ENCODE peak calls at places on chromosomes 1 and 21, in five cellular contexts. One of them, this sample, is unnamed.

GRCh38 chr1:23619299-23620188 is 60.2 kb upstream of the ID3 start:
- DNase-seq in ascending aorta: no peak
- DNase-seq in astrocyte of the spinal cord: no peak
- DNase-seq in GM10248: peak; percentile 87
- DNase-seq in heart right ventricle: peak; percentile 17
- DNase-seq in this sample: peak; percentile 92

GRCh38 chr1:85019989-85020388 is 23.1 kb upstream of the MCOLN2 start:
- DNase-seq in ascending aorta: no peak
- DNase-seq in astrocyte of the spinal cord: peak; percentile 0
- DNase-seq in GM10248: no peak
- DNase-seq in heart right ventricle: no peak
- DNase-seq in this sample: no peak

GRCh38 chr1:204445860-204446412 is 34.3 kb upstream of the PPP1R15B start:
- DNase-seq in ascending aorta: no peak
- DNase-seq in astrocyte of the spinal cord: no peak
- DNase-seq in GM10248: peak; percentile 56
- DNase-seq in heart right ventricle: no peak
- DNase-seq in this sample: peak; percentile 39

GRCh38 chr1:86872086-86872485 is 41.8 kb downstream of the SELENOF start:
- DNase-seq in ascending aorta: no peak
- DNase-seq in astrocyte of the spinal cord: no peak
- DNase-seq in GM10248: no peak
- DNase-seq in heart right ventricle: no peak
- DNase-seq in this sample: no peak

GRCh38 chr1:180805316-180805715 is 107.4 kb upstream of the KIAA1614 start:
- DNase-seq in ascending aorta: no peak
- DNase-seq in astrocyte of the spinal cord: no peak
- DNase-seq in GM10248: peak; percentile 19
- DNase-seq in heart right ventricle: no peak
- DNase-seq in this sample: no peak

GRCh38 chr1:39398278-39399010 is 93.0 kb upstream of the BMP8A start:
- DNase-seq in ascending aorta: peak; percentile 93
- DNase-seq in astrocyte of the spinal cord: peak; percentile 98
- DNase-seq in GM10248: no peak
- DNase-seq in heart right ventricle: peak; percentile 42
- DNase-seq in this sample: no peak

GRCh38 chr1:204348197-204348596 is 11.5 kb downstream of the PLEKHA6 start:
- DNase-seq in ascending aorta: no peak
- DNase-seq in astrocyte of the spinal cord: no peak
- DNase-seq in GM10248: no peak
- DNase-seq in heart right ventricle: no peak
- DNase-seq in this sample: no peak

GRCh38 chr1:182784556-182785171 is 4.9 kb upstream of the NPL start:
- DNase-seq in ascending aorta: no peak
- DNase-seq in astrocyte of the spinal cord: peak; percentile 59
- DNase-seq in GM10248: peak; percentile 35
- DNase-seq in heart right ventricle: peak; percentile 30
- DNase-seq in this sample: no peak

GRCh38 chr1:79353224-79353623 is 346.7 kb upstream of the ADGRL4 start:
- DNase-seq in ascending aorta: no peak
- DNase-seq in astrocyte of the spinal cord: peak; percentile 65
- DNase-seq in GM10248: peak; percentile 9
- DNase-seq in heart right ventricle: peak; percentile 33
- DNase-seq in this sample: no peak

GRCh38 chr1:35726814-35727433 is 8.2 kb upstream of the C1orf216 start:
- DNase-seq in ascending aorta: no peak
- DNase-seq in astrocyte of the spinal cord: peak; percentile 61
- DNase-seq in GM10248: peak; percentile 63
- DNase-seq in heart right ventricle: peak; percentile 33
- DNase-seq in this sample: peak; percentile 72

GRCh38 chr1:18568489-18568888 is 62.2 kb upstream of the PAX7 start:
- DNase-seq in ascending aorta: no peak
- DNase-seq in astrocyte of the spinal cord: no peak
- DNase-seq in GM10248: no peak
- DNase-seq in heart right ventricle: no peak
- DNase-seq in this sample: no peak

GRCh38 chr1:107365874-107366273 is 225.0 kb downstream of the NTNG1 start:
- DNase-seq in ascending aorta: no peak
- DNase-seq in astrocyte of the spinal cord: no peak
- DNase-seq in GM10248: no peak
- DNase-seq in heart right ventricle: no peak
- DNase-seq in this sample: no peak

GRCh38 chr1:206832352-206832751 is 33.1 kb upstream of the IL20 start:
- DNase-seq in ascending aorta: no peak
- DNase-seq in astrocyte of the spinal cord: no peak
- DNase-seq in GM10248: no peak
- DNase-seq in heart right ventricle: no peak
- DNase-seq in this sample: no peak

GRCh38 chr1:232579461-232579860 is 50.5 kb downstream of the SIPA1L2 start:
- DNase-seq in ascending aorta: no peak
- DNase-seq in astrocyte of the spinal cord: no peak
- DNase-seq in GM10248: no peak
- DNase-seq in heart right ventricle: no peak
- DNase-seq in this sample: no peak

GRCh38 chr1:98709906-98710305 is 48.4 kb downstream of the SNX7 start:
- DNase-seq in ascending aorta: no peak
- DNase-seq in astrocyte of the spinal cord: no peak
- DNase-seq in GM10248: no peak
- DNase-seq in heart right ventricle: no peak
- DNase-seq in this sample: no peak

GRCh38 chr1:24094554-24094953 is 17.4 kb downstream of the MYOM3 start:
- DNase-seq in ascending aorta: no peak
- DNase-seq in astrocyte of the spinal cord: no peak
- DNase-seq in GM10248: no peak
- DNase-seq in heart right ventricle: no peak
- DNase-seq in this sample: no peak

GRCh38 chr1:154384650-154385557 is 20.2 kb upstream of the IL6R start:
- DNase-seq in ascending aorta: no peak
- DNase-seq in astrocyte of the spinal cord: no peak
- DNase-seq in GM10248: no peak
- DNase-seq in heart right ventricle: no peak
- DNase-seq in this sample: no peak

GRCh38 chr1:167722870-167723251 is 1.1 kb downstream of the MPZL1 start:
- DNase-seq in ascending aorta: no peak
- DNase-seq in astrocyte of the spinal cord: peak; percentile 23
- DNase-seq in GM10248: no peak
- DNase-seq in heart right ventricle: no peak
- DNase-seq in this sample: no peak

GRCh38 chr1:118973536-118974160 is 14.5 kb downstream of the TBX15 start:
- DNase-seq in ascending aorta: no peak
- DNase-seq in astrocyte of the spinal cord: no peak
- DNase-seq in GM10248: no peak
- DNase-seq in heart right ventricle: no peak
- DNase-seq in this sample: no peak

GRCh38 chr21:34074283-34075098 is 1.1 kb downstream of the MRPS6 start:
- DNase-seq in ascending aorta: no peak
- DNase-seq in astrocyte of the spinal cord: no peak
- DNase-seq in GM10248: no peak
- DNase-seq in heart right ventricle: no peak
- DNase-seq in this sample: no peak

GRCh38 chr1:238252033-238252802 is 361.5 kb upstream of the ZP4 start:
- DNase-seq in ascending aorta: no peak
- DNase-seq in astrocyte of the spinal cord: peak; percentile 64
- DNase-seq in GM10248: peak; percentile 23
- DNase-seq in heart right ventricle: peak; percentile 29
- DNase-seq in this sample: no peak

DNA sequence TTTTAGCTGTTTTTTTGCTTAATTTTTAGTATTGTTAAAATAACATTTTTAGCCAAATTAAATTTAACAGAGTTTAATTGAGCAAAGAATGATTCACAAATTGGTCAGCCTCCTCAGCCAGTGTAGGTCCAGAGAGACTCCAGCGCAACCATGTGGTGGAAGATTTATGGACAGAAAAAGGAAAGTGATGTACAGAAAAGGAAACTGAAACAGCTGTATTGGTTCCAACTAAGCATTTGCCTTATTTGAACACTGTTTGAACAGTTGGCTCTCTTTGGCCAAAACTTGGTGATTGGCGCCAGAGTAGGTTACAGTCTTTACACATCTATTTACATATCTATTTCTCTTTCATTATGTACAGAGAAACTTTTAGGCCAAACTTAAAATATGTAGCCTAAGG is 19.4 kb downstream of the RPS6KC1 start:
- DNase-seq in ascending aorta: no peak
- DNase-seq in astrocyte of the spinal cord: peak; percentile 74
- DNase-seq in GM10248: peak; percentile 47
- DNase-seq in heart right ventricle: peak; percentile 7
- DNase-seq in this sample: no peak
- TF ChIP-seq CTCF in ascending aorta: no peak
- TF ChIP-seq CTCF in astrocyte of the spinal cord: peak; percentile 29
- TF ChIP-seq CTCF in GM10248: peak; percentile 39
- TF ChIP-seq CTCF in heart right ventricle: no peak
- TF ChIP-seq CTCF in this sample: no peak

GRCh38 chr21:41509206-41509496 is 1.2 kb upstream of the TMPRSS2 start:
- DNase-seq in ascending aorta: no peak
- DNase-seq in astrocyte of the spinal cord: no peak
- DNase-seq in GM10248: no peak
- DNase-seq in heart right ventricle: no peak
- DNase-seq in this sample: no peak

GRCh38 chr21:41509733-41510132 is 1.8 kb upstream of the TMPRSS2 start:
- DNase-seq in ascending aorta: no peak
- DNase-seq in astrocyte of the spinal cord: no peak
- DNase-seq in GM10248: no peak
- DNase-seq in heart right ventricle: no peak
- DNase-seq in this sample: no peak

GRCh38 chr21:41506526-41507520 is 1.1 kb downstream of the TMPRSS2 start:
- DNase-seq in ascending aorta: no peak
- DNase-seq in astrocyte of the spinal cord: no peak
- DNase-seq in GM10248: no peak
- DNase-seq in heart right ventricle: no peak
- DNase-seq in this sample: no peak

GRCh38 chr21:41507521-41508414 is at the start of gene TMPRSS2:
- DNase-seq in ascending aorta: no peak
- DNase-seq in astrocyte of the spinal cord: no peak
- DNase-seq in GM10248: no peak
- DNase-seq in heart right ventricle: no peak
- DNase-seq in this sample: no peak

GRCh38 chr21:41508415-41509205 is 652 bp upstream of the TMPRSS2 start:
- DNase-seq in ascending aorta: no peak
- DNase-seq in astrocyte of the spinal cord: no peak
- DNase-seq in GM10248: no peak
- DNase-seq in heart right ventricle: no peak
- DNase-seq in this sample: no peak
- TF ChIP-seq CTCF in ascending aorta: no peak
- TF ChIP-seq CTCF in astrocyte of the spinal cord: no peak
- TF ChIP-seq CTCF in GM10248: no peak
- TF ChIP-seq CTCF in heart right ventricle: no peak
- TF ChIP-seq CTCF in this sample: no peak

DNA sequence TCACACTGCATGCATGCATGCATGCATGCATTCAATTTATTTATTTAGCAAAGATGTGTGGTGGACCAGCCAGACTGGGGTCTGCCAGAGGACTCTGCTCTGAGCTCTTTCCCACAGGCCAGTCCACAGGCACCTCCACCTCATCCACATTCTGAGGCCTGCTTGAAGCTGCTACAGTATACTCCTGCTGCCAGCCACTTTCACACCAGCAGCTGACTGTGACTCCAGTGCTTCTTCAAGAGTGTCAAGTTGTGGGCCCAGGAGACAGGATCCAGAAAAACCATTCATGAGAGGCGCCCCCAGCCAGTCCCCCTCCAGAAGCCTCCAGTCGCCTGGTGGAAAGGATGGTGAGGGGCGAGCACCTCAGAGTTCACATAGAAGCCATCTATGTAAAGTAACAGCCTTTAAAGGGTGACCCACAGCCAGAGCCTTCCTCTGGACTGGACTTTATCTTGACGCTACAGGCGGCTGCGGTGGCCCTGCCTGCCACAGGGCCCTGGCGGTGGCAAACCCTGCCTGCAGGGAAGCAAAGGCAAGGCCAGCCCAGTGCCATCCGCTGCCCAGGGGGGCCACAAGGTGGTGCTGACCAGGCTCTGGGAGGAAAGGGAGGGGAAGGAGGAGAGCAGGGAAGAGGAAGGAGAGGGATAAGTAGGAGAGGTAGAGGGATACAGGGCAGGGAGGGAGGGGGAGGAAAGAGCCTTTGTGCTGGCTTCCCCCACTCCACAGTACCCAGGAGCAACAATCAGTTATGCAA is 30.7 kb downstream of the SSBP3 start:
- DNase-seq in ascending aorta: no peak
- DNase-seq in astrocyte of the spinal cord: no peak
- DNase-seq in GM10248: no peak
- DNase-seq in heart right ventricle: no peak
- DNase-seq in this sample: no peak
- TF ChIP-seq CTCF in ascending aorta: no peak
- TF ChIP-seq CTCF in astrocyte of the spinal cord: no peak
- TF ChIP-seq CTCF in GM10248: no peak
- TF ChIP-seq CTCF in heart right ventricle: peak; percentile 31
- TF ChIP-seq CTCF in this sample: no peak

DNA sequence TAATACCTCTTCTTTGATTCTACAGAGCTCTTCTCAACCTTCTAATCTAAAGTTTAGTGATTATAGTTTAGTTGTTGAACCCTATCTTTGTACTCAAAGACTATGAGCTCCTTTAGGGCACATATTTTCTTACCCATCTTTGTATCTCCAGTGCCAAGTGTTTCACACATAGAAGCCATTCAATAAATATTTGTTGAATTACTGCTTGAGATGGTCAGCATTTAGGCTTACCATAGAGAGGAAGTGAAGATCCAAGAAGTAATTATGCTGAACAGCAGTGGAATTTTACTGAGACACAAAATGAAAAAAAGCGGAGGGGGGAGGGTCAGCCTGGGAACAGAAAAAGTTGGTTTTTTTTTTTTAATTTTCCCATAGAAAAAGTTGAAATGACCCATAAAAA is 21.9 kb downstream of the PIK3R3 start:
- DNase-seq in ascending aorta: no peak
- DNase-seq in astrocyte of the spinal cord: peak; percentile 48
- DNase-seq in GM10248: no peak
- DNase-seq in heart right ventricle: no peak
- DNase-seq in this sample: no peak
- TF ChIP-seq CTCF in ascending aorta: no peak
- TF ChIP-seq CTCF in astrocyte of the spinal cord: no peak
- TF ChIP-seq CTCF in GM10248: no peak
- TF ChIP-seq CTCF in heart right ventricle: no peak
- TF ChIP-seq CTCF in this sample: no peak

GRCh38 chr1:15507278-15507677 is 16.7 kb downstream of the CASP9 start:
- DNase-seq in ascending aorta: no peak
- DNase-seq in astrocyte of the spinal cord: no peak
- DNase-seq in GM10248: no peak
- DNase-seq in heart right ventricle: peak; percentile 23
- DNase-seq in this sample: no peak
- TF ChIP-seq CTCF in ascending aorta: no peak
- TF ChIP-seq CTCF in astrocyte of the spinal cord: no peak
- TF ChIP-seq CTCF in GM10248: no peak
- TF ChIP-seq CTCF in heart right ventricle: no peak
- TF ChIP-seq CTCF in this sample: no peak

This sample was measured in CD8-positive, alpha-beta T cell.